ENCODE peak calls at places on chromosomes 4 and X, in five cellular contexts. V is stomach, E is upper lobe of right lung, J is foreskin fibroblast, W is progenitor cell of endocrine pancreas. P is an unnamed sample.

GRCh38 chrX:40087574-40088298 is 10.0 kb downstream of the BCOR start:
- DNase-seq in V (no peak), E (no peak), J (peak; percentile 52), W (no peak), P (no peak)

GRCh38 chrX:23554304-23554703 is 113.0 kb upstream of the PRDX4 start:
- DNase-seq in V (no peak), E (no peak), J (peak; percentile 54), W (no peak), P (no peak)

GRCh38 chr4:76219299-76220055 is 5.9 kb upstream of the SCARB2 start:
- DNase-seq in V (no peak), E (no peak), J (peak; percentile 82), W (no peak), P (no peak)

GRCh38 chrX:100928660-100929613 is at the start of gene XKRX:
- DNase-seq in V (peak; percentile 53), E (peak; percentile 86), J (peak; percentile 60), W (peak; percentile 35), P (no peak)

GRCh38 chr4:73978886-73979285 is 2.9 kb downstream of the PF4 start:
- DNase-seq in V (no peak), E (no peak), J (peak; percentile 74), W (no peak), P (no peak)

GRCh38 chr4:150385606-150386005 is 196.3 kb upstream of the MAB21L2 start:
- DNase-seq in V (no peak), E (no peak), J (peak; percentile 96), W (no peak), P (no peak)

GRCh38 chr4:10007436-10007740 is 13.9 kb downstream of the SLC2A9 start:
- DNase-seq in V (no peak), E (no peak), J (no peak), W (no peak), P (no peak)

GRCh38 chr4:94551616-94552564 is 100.1 kb downstream of the PDLIM5 start:
- DNase-seq in V (no peak), E (no peak), J (no peak), W (no peak), P (no peak)

GRCh38 chr4:79823148-79823763 is 249.8 kb downstream of the ANTXR2 start:
- DNase-seq in V (no peak), E (no peak), J (peak; percentile 1), W (no peak), P (no peak)

GRCh38 chr4:1721666-1722550 is 587 bp downstream of the TACC3 start:
- DNase-seq in V (no peak), E (no peak), J (no peak), W (no peak), P (no peak)

GRCh38 chrX:30971761-30972603 is 82.9 kb upstream of the TAB3 start:
- DNase-seq in V (peak; percentile 35), E (no peak), J (peak; percentile 58), W (no peak), P (no peak)

GRCh38 chr4:182219400-182219799 is 23.8 kb upstream of the TENM3 start:
- DNase-seq in V (no peak), E (no peak), J (peak; percentile 13), W (no peak), P (no peak)

GRCh38 chrX:132023896-132024386 is 839 bp downstream of the STK26 start:
- DNase-seq in V (no peak), E (peak; percentile 69), J (peak; percentile 8), W (no peak), P (peak; percentile 57)

GRCh38 chrX:70043685-70044084 is 6.1 kb downstream of the AWAT2 start:
- DNase-seq in V (no peak), E (no peak), J (no peak), W (no peak), P (no peak)

GRCh38 chr4:150212927-150213326 is 134.7 kb downstream of the DCLK2 start:
- DNase-seq in V (no peak), E (no peak), J (no peak), W (no peak), P (no peak)

GRCh38 chr4:26204911-26205368 is 115.9 kb upstream of the RBPJ start:
- DNase-seq in V (peak; percentile 46), E (no peak), J (no peak), W (no peak), P (no peak)

GRCh38 chr4:997375-998071 is 4.3 kb upstream of the SLC26A1 start:
- DNase-seq in V (no peak), E (no peak), J (peak; percentile 58), W (no peak), P (no peak)

GRCh38 chr4:127632420-127633403 is at the start of gene INTU:
- DNase-seq in V (peak; percentile 92), E (peak; percentile 95), J (peak; percentile 98), W (peak; percentile 80), P (no peak)

GRCh38 chr4:7845493-7846124 is 94.1 kb downstream of the AFAP1 start:
- DNase-seq in V (no peak), E (no peak), J (no peak), W (no peak), P (no peak)
- TF ChIP-seq CTCF in V (no peak), E (no peak), J (no peak), W (no peak), P (no peak)

DNA sequence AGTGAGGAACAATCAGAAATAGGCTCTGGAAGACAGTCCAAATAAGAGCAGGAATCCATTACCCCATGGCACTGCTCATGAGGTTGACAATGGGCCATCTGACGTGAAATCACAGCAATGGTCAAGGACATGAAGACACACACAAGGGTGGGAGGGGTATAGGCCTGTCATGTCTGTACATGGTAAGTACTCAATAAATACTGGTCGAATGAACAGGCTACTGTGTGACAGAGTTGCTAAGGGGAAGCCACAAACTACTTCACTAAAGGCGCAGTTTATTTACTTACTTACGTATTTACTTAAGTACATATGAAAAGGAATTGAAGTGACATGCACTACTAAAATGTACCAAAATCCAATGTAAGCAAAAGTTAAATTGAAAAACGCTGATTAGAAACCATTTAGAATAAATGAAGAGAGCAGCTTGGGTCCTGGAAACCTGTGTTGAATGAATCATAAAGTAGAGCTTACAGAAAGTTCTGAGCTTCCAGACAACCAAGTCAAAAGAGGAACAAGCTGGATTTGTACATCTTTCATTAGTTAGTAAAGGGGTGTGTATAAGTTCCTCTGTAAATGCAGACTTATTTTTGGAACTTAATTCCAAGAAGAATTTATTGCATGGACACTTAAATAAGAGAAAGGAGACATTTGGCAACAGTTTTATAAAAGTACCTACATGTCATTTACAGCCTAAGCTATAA is 32.7 kb downstream of the ALPK1 start:
- DNase-seq in V (no peak), E (no peak), J (no peak), W (no peak), P (no peak)
- TF ChIP-seq CTCF in V (no peak), E (no peak), J (no peak), W (no peak), P (no peak)

GRCh38 chrX:83916525-83916924 is 55.6 kb downstream of the CYLC1 start:
- DNase-seq in V (no peak), E (no peak), J (peak; percentile 0), W (no peak), P (no peak)
- TF ChIP-seq CTCF in V (peak; percentile 16), E (peak; percentile 25), J (peak; percentile 51), W (peak; percentile 66), P (peak; percentile 42)

GRCh38 chrX:82230013-82230412 is 1028.1 kb downstream of the SH3BGRL start:
- DNase-seq in V (no peak), E (no peak), J (no peak), W (no peak), P (no peak)
- TF ChIP-seq CTCF in V (no peak), E (no peak), J (no peak), W (peak; percentile 34), P (no peak)

GRCh38 chr4:91032725-91033445 is 905.7 kb downstream of the CCSER1 start:
- DNase-seq in V (no peak), E (no peak), J (no peak), W (no peak), P (no peak)
- TF ChIP-seq CTCF in V (no peak), E (no peak), J (no peak), W (no peak), P (no peak)

DNA sequence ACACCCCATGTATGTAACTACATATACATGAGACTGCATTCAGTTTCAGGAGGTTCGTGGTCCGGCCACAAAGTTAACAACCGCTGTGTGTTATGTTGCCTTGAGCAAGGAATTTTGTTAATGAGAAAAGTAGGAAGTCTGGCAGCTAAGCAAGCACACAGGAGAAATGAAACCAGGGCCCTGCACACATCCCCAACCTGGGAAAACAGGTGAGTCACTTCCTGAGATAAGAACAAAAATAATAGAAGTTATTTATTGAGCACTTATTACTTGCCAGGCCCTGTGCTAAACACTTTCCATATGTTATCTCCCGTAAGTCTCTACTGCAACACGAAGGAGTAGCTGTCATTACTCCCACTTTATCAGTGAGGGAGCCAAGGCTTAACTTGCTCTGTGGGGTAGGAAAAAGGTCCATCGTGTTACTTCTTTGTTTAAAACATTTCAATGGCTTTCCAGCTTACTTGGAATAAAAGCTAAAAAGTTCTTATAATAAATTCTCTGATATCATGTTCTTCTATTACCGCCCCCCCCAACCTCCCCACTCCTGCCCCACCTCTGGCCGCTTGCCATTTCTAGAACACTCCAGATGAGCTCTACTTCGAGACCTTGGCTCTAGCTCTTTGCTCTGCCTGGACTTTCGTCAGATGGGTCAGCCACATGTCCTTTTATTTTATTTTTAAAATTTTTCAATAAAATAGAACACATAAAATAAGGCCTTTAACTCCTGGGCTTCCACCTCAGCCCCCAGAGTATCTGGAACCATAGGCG is 36.2 kb upstream of the PLAC8 start:
- DNase-seq in V (peak; percentile 35), E (no peak), J (no peak), W (no peak), P (no peak)
- TF ChIP-seq CTCF in V (no peak), E (no peak), J (no peak), W (no peak), P (no peak)

GRCh38 chrX:154733072-154733425 is 17.8 kb downstream of the GAB3 start:
- DNase-seq in V (no peak), E (no peak), J (peak; percentile 72), W (no peak), P (no peak)
- TF ChIP-seq CTCF in V (no peak), E (no peak), J (no peak), W (no peak), P (no peak)

DNA sequence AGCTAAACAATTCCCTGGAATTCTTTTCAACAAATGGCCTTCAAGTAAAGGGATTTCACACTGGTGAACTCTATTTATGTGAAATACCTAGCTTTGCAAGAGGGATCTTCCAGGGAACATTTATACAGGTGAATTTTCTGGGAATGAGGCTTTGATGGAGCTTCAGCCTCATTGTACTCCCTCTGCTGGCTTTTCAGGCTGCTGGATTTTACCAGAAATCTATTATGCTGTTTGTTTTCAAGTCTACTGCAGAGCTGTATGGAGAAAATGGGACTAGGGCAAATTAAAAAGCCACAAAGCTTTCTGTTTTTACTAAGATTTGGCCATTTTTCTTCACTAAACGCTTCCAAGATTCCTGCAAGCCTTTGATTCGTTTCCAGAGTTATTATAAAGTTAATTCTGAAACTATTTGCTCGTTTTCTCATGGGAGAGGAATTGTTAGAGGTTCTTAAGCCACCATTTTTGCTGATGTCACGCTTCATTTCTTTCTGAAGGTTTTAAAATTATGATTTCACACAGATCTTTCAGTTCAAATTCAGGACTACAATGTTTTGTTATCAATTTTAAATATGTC is 31.6 kb downstream of the KDM6A start:
- DNase-seq in V (no peak), E (no peak), J (no peak), W (no peak), P (no peak)
- TF ChIP-seq CTCF in V (no peak), E (no peak), J (no peak), W (no peak), P (no peak)

P was measured in GM12864.